ENCODE peak calls at places on chromosomes 7 and 10, in eight cellular contexts. J is astrocyte of the cerebellum, F is vagina, W is B cell, O is thoracic aorta, R is fibroblast of mammary gland, V is mammary epithelial cell, G is MM.1S. Y is an unnamed sample.

GRCh38 chr10:133117688-133118071 is 30.0 kb downstream of the ADGRA1 start:
- DNase-seq in V (no peak), O (no peak), G (no peak), F (no peak), R (no peak), W (no peak), J (no peak), Y (no peak)

GRCh38 chr7:2952316-2952715 is 91.4 kb downstream of the CARD11 start:
- DNase-seq in O (no peak), F (no peak), R (no peak), W (no peak), G (no peak), V (no peak), J (no peak), Y (no peak)

GRCh38 chr10:126569513-126570447 is 100.7 kb downstream of the C10orf90 start:
- DNase-seq in G (no peak), J (peak), V (peak), R (peak), O (no peak), W (no peak), F (no peak), Y (no peak)

GRCh38 chr7:150831851-150832250 is 20.5 kb upstream of the AOC1 start:
- DNase-seq in J (no peak), O (no peak), F (no peak), W (no peak), R (no peak), G (no peak), V (no peak), Y (no peak)

GRCh38 chr7:95927781-95928180 is 155.4 kb downstream of the DYNC1I1 start:
- DNase-seq in V (no peak), J (peak), W (no peak), F (no peak), G (no peak), O (no peak), R (no peak), Y (no peak)

GRCh38 chr10:74947781-74948401 is 121.5 kb downstream of the KAT6B start:
- DNase-seq in V (no peak), F (no peak), W (no peak), O (no peak), J (no peak), G (no peak), R (no peak), Y (no peak)

GRCh38 chr7:131302876-131303707 is 24.6 kb upstream of the MKLN1 start:
- DNase-seq in V (peak), R (peak), G (peak), J (no peak), F (no peak), W (peak), O (no peak), Y (no peak)

GRCh38 chr10:118792501-118792900 is 37.7 kb upstream of the CACUL1 start:
- DNase-seq in O (no peak), V (peak), W (no peak), G (no peak), J (peak), R (peak), F (no peak), Y (no peak)

GRCh38 chr10:14815681-14816080 is 22.2 kb downstream of the CDNF start:
- DNase-seq in O (no peak), G (no peak), J (no peak), R (peak), F (no peak), W (no peak), V (no peak), Y (no peak)

GRCh38 chr10:14806318-14806717 is 31.5 kb downstream of the CDNF start:
- DNase-seq in R (no peak), V (no peak), W (no peak), O (no peak), F (no peak), G (no peak), J (no peak), Y (no peak)

GRCh38 chr10:14812271-14812670 is 25.6 kb downstream of the CDNF start:
- DNase-seq in G (no peak), W (no peak), R (peak), F (no peak), J (no peak), V (no peak), O (no peak), Y (no peak)

DNA sequence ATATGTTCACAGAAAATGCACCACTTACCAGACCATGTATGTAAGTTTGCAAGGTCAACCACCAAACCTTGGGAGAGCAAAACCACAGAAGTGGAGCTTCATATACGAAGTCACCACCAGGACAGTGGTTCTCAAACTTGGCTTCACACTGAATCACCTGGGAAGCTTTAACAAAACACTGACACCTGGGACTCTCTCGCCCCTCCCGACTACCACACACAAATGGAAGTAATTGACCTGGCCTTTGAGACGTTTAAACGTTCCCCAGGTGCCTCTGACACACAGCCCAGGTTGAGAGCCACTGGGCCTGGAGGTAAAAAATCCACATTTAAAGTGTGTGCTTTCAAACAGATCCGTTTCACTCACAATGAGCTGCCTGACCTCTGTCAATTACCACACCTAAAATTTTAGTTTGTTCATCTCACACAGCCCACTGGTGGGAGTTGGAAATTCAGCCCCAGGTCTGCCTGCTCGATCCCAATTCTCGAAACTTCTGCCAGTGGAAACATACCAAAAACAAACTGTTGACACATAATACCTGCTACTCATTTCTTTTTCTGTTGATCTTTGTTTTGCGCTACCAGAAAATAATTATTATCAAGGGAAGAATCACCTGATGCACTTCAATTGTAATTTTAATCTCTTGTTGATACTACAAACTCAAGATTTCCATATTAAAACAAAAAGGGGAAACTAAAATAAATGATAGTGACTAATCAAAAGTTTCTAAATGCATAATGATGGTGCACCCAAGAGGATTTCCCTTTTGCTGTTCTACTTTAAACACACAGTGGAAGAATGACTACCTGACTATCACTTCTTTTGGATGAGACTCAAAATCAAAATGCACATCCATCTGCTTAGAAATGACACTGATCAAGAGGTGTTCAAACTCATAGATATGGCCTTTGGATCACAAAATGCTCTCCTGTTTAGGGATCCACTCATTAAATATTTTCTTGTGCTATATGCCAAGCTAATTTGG is 26.6 kb downstream of the CDNF start:
- DNase-seq in R (no peak), O (no peak), W (no peak), G (no peak), J (no peak), F (no peak), V (peak), Y (no peak)
- TF ChIP-seq CTCF in R (no peak), O (no peak), W (no peak), G (no peak), J (no peak), F (no peak), V (no peak), Y (no peak)

GRCh38 chr7:18570890-18571478 is 75.4 kb downstream of the HDAC9 start:
- DNase-seq in G (no peak), R (peak), V (peak), J (peak), F (no peak), O (no peak), W (no peak), Y (no peak)
- TF ChIP-seq CTCF in G (peak), R (peak), V (peak), J (peak), F (no peak), O (peak), W (no peak), Y (no peak)

DNA sequence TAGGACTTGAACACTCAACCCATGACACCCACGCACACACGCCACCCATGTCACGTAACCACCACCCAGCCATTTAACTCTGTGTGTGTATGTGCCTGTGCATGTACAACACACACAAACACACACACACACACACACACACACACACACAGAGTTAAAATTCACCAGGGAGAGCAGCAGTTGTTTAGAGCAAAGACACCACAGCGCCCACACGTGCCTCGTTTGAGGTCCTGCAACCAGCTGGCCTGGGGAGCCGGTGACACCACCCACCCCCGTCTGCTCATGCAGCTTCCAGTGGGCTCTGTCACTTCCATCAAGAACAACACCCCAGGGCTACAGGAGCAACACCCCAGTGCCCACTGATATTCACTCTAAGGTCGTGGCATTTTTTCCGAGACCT is 97.4 kb downstream of the ELFN1 start:
- DNase-seq in W (no peak), G (no peak), J (no peak), R (peak), O (no peak), V (no peak), F (no peak), Y (no peak)
- TF ChIP-seq CTCF in W (no peak), G (peak), J (no peak), R (no peak), O (no peak), V (no peak), F (no peak), Y (no peak)

GRCh38 chr7:44120395-44120794 is 3.0 kb downstream of the POLD2 start:
- DNase-seq in R (no peak), V (no peak), G (no peak), F (no peak), O (no peak), W (no peak), J (no peak), Y (no peak)

GRCh38 chr7:44124822-44125202 is 1.5 kb upstream of the POLD2 start:
- DNase-seq in F (no peak), J (no peak), O (no peak), V (no peak), W (no peak), G (no peak), R (no peak), Y (no peak)

GRCh38 chr7:44122529-44122928 is 819 bp downstream of the POLD2 start:
- DNase-seq in J (no peak), F (no peak), R (no peak), O (no peak), W (no peak), V (no peak), G (no peak), Y (no peak)

GRCh38 chr7:44121761-44122420 is 1.5 kb downstream of the POLD2 start:
- DNase-seq in O (no peak), F (no peak), J (no peak), W (no peak), V (no peak), G (no peak), R (no peak), Y (no peak)

GRCh38 chr7:44123190-44124003 is at the start of gene POLD2:
- DNase-seq in R (peak), J (peak), O (peak), F (peak), V (peak), G (peak), W (peak), Y (peak)
- TF ChIP-seq CTCF in R (no peak), J (no peak), O (peak), F (no peak), V (no peak), G (no peak), W (no peak), Y (no peak)

Y was measured in omental fat pad.